ENCODE peak calls at places on chromosomes 5 and 9, in ten cellular contexts. M is GM23248, C is adipocyte, S is colonic mucosa, X is upper lobe of right lung, L is psoas muscle, K is astrocyte, G is cardiac muscle cell, Y is foreskin keratinocyte, T is H9. P is an unnamed sample.

GRCh38 chr9:69391946-69392345 is 66.9 kb downstream of the ENTREP1 start:
- DNase-seq in M (no peak), C (no peak), S (no peak), X (no peak), L (no peak), K (no peak), G (peak; percentile 57), Y (no peak), T (no peak), P (no peak)

GRCh38 chr5:61817472-61818326 is 485.6 kb downstream of the ZSWIM6 start:
- DNase-seq in M (peak; percentile 77), C (peak; percentile 83), S (peak; percentile 31), X (no peak), L (no peak), K (peak; percentile 34), G (peak; percentile 50), Y (no peak), T (peak; percentile 49), P (no peak)

GRCh38 chr5:135266975-135267374 is 132.1 kb downstream of the MACROH2A1 start:
- DNase-seq in M (peak; percentile 20), C (peak; percentile 31), S (no peak), X (no peak), L (no peak), K (peak; percentile 39), G (no peak), Y (no peak), T (no peak), P (no peak)

GRCh38 chr9:109755040-109755439 is 25.0 kb upstream of the PALM2AKAP2 start:
- DNase-seq in M (no peak), C (no peak), S (no peak), X (no peak), L (no peak), K (peak; percentile 78), G (no peak), Y (no peak), T (no peak), P (no peak)

GRCh38 chr5:16897284-16897704 is 38.8 kb downstream of the MYO10 start:
- DNase-seq in M (no peak), C (no peak), S (no peak), X (no peak), L (no peak), K (peak; percentile 82), G (peak; percentile 78), Y (no peak), T (no peak), P (no peak)

GRCh38 chr9:88187631-88188030 is 49.4 kb upstream of the SPATA31C2 start:
- DNase-seq in M (peak; percentile 49), C (peak; percentile 71), S (no peak), X (no peak), L (no peak), K (no peak), G (no peak), Y (no peak), T (no peak), P (no peak)

GRCh38 chr9:105670315-105670714 is 8.1 kb downstream of the TAL2 start:
- DNase-seq in M (no peak), C (no peak), S (no peak), X (no peak), L (no peak), K (no peak), G (no peak), Y (no peak), T (no peak), P (no peak)

GRCh38 chr5:174910245-174910737 is 185.9 kb downstream of the MSX2 start:
- DNase-seq in M (peak; percentile 62), C (peak; percentile 77), S (peak; percentile 58), X (peak; percentile 77), L (peak; percentile 60), K (peak; percentile 12), G (peak; percentile 80), Y (no peak), T (peak; percentile 88), P (peak; percentile 74)

GRCh38 chr9:133252301-133252776 is 22.7 kb downstream of the ABO start:
- DNase-seq in M (no peak), C (no peak), S (peak; percentile 95), X (peak; percentile 89), L (no peak), K (no peak), G (no peak), Y (no peak), T (no peak), P (peak; percentile 95)

GRCh38 chr9:12855066-12855465 is 80.2 kb downstream of the LURAP1L start:
- DNase-seq in M (no peak), C (no peak), S (no peak), X (no peak), L (no peak), K (no peak), G (no peak), Y (no peak), T (no peak), P (no peak)

GRCh38 chr5:57209316-57210040 is 35.6 kb downstream of the GPBP1 start:
- DNase-seq in M (peak; percentile 34), C (no peak), S (no peak), X (no peak), L (no peak), K (peak; percentile 27), G (no peak), Y (peak; percentile 33), T (no peak), P (no peak)

GRCh38 chr5:137292461-137293025 is 206.6 kb downstream of the SPOCK1 start:
- DNase-seq in M (no peak), C (no peak), S (peak; percentile 39), X (no peak), L (no peak), K (no peak), G (no peak), Y (no peak), T (no peak), P (no peak)

DNA sequence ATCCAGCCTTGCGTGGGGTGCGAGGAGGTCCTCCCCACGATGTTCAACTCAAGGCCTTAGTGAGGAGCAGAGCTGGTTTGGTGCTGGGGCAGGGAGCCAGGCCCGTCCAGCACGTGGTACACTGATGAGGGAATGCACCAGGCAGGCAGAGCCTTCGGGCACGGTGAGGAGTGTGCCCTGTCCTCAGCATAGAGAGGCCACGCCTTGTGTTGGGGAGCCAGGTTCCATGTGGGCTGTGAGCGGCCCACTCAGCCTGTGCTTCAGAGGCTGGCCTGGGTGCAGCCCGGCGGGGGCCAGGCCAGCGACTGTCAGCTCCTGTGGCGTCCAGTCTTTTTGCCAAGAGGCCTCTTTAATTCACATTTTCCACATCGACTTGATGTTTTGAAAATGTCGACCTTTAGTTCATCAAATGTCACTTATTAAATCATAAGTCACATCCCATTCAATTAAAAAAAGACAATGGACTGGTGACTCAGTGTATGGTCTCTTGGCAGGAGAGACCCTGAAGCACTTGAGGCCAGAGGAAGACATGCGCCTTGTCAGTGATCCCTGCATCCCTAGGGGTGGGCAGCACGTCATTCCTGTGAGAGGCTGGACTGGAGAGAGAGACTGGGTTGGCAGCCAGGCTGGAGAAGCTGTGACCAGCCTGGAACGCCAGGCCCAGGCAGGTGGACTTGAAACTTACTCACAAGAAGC is 21.7 kb downstream of the ERGIC1 start:
- DNase-seq in M (peak; percentile 85), C (no peak), S (no peak), X (peak; percentile 81), L (peak; percentile 68), K (no peak), G (no peak), Y (no peak), T (no peak), P (no peak)
- H3K4me1 ChIP-seq in M (peaks cover 71% of the 10 kb centered on the region), C (peaks cover 72% of the 10 kb centered on the region), S (peaks cover 31% of the 10 kb centered on the region), X (peaks cover 62% of the 10 kb centered on the region), L (peaks cover 64% of the 10 kb centered on the region), K (peaks cover 47% of the 10 kb centered on the region), G (peaks cover 15% of the 10 kb centered on the region), Y (peaks cover 6% of the 10 kb centered on the region), T (no peaks in the 10 kb centered on the region), P (peaks cover 67% of the 10 kb centered on the region)

GRCh38 chr9:91190062-91190461 is 171.7 kb downstream of the AUH start:
- DNase-seq in M (no peak), C (no peak), S (no peak), X (no peak), L (no peak), K (no peak), G (no peak), Y (no peak), T (no peak), P (no peak)
- H3K4me1 ChIP-seq in M (peaks cover 41% of the 10 kb centered on the region), C (peaks cover 42% of the 10 kb centered on the region), S (peaks cover 6% of the 10 kb centered on the region), X (peaks cover 27% of the 10 kb centered on the region), L (peaks cover 19% of the 10 kb centered on the region), K (peaks cover 35% of the 10 kb centered on the region), G (peaks cover 31% of the 10 kb centered on the region), Y (peaks cover 17% of the 10 kb centered on the region), T (no peaks in the 10 kb centered on the region), P (peaks cover 24% of the 10 kb centered on the region)

DNA sequence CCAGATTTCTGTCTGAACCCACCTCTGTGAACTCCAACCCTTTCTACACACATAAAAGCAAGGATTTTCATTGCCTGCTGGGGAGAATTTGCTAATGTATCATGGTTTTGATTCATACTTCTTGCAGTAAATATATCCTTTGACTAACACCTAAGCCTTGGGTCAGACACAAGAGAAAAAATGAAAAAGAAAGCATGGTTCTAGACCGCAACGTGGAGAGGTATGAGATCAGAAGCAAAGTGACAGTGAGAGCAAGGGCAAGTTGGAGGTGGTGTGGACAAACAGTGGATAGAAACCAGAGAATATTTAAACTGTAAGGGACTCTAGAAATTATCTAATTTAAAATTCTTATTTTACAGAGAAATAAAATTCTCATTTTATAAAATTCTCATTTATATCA is 212.9 kb upstream of the SEMA6A start:
- DNase-seq in M (no peak), C (no peak), S (no peak), X (no peak), L (no peak), K (no peak), G (no peak), Y (no peak), T (no peak), P (no peak)
- H3K4me1 ChIP-seq in M (no peaks in the 10 kb centered on the region), C (no peaks in the 10 kb centered on the region), S (no peaks in the 10 kb centered on the region), X (no peaks in the 10 kb centered on the region), L (no peaks in the 10 kb centered on the region), K (no peaks in the 10 kb centered on the region), G (no peaks in the 10 kb centered on the region), Y (no peaks in the 10 kb centered on the region), T (no peaks in the 10 kb centered on the region), P (no peaks in the 10 kb centered on the region)

DNA sequence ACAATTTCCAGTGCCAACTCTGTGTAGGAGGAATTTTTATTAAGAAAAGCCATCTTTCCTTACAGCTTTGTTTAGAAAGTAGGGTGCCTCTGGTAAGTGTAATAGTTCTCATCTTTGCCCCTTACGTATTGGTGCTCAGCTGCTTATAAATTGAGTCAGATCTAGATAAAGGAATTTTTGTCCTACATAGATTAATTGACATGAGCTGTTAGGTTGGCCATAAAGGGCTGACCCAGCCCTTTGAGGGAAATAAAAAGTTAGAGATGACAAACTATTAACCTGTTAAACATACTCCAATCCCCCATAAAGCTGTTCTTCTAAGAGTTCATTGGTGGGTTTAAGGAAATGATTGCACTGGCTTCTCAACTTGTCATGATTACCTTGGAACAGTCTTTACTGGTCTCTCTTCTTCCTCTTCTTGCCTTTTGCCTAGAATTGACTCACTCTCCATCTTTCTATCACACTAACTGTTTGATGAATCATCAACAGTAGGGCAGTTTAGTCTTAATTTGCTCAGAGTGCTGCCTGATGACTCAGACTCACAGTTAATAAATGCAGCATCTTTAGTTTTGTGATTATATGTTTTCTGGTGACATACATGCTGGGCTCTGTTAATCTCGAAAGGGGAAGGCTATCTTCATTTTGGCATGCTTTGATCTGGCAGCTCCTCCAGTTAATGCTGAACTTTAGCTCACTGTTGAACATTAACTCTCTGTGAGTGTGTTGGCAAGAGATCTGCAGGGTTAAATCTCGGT is 51.7 kb downstream of the ARHGAP26 start:
- DNase-seq in M (peak; percentile 95), C (peak; percentile 63), S (no peak), X (no peak), L (no peak), K (peak; percentile 94), G (no peak), Y (peak; percentile 80), T (no peak), P (no peak)
- H3K4me1 ChIP-seq in M (peaks cover 72% of the 10 kb centered on the region), C (peaks cover 80% of the 10 kb centered on the region), S (peaks cover 38% of the 10 kb centered on the region), X (peaks cover 40% of the 10 kb centered on the region), L (peaks cover 45% of the 10 kb centered on the region), K (peaks cover 38% of the 10 kb centered on the region), G (peaks cover 12% of the 10 kb centered on the region), Y (peaks cover 24% of the 10 kb centered on the region), T (peaks cover 11% of the 10 kb centered on the region), P (peaks cover 15% of the 10 kb centered on the region)

GRCh38 chr9:35521708-35522107 is 31.8 kb downstream of the RUSC2 start:
- DNase-seq in M (peak; percentile 78), C (peak; percentile 55), S (no peak), X (no peak), L (peak; percentile 40), K (peak; percentile 94), G (peak; percentile 75), Y (no peak), T (no peak), P (no peak)
- H3K4me1 ChIP-seq in M (peaks cover 89% of the 10 kb centered on the region), C (peaks cover 78% of the 10 kb centered on the region), S (no peaks in the 10 kb centered on the region), X (peaks cover 63% of the 10 kb centered on the region), L (peaks cover 85% of the 10 kb centered on the region), K (peaks cover 70% of the 10 kb centered on the region), G (peaks cover 50% of the 10 kb centered on the region), Y (peaks cover 41% of the 10 kb centered on the region), T (peaks cover 14% of the 10 kb centered on the region), P (peaks cover 64% of the 10 kb centered on the region)

P was measured in kidney.